ENCODE peak calls at places on chromosomes 4 and X, in seven cellular contexts. Q, M, X, A, U, P and N are unnamed samples.
A peak's percentile ranks its signal among the peaks of the same experiment; 100 is the strongest.

GRCh38 chr4:169795585-169795984 is 37.8 kb upstream of the HPF1 start:
- DNase-seq in P (no peak), M (no peak), Q (no peak), U (peak; percentile 38), X (no peak), A (peak; percentile 60), N (peak; percentile 50)

GRCh38 chr4:7771541-7772507 is 167.8 kb downstream of the AFAP1 start:
- DNase-seq in A (no peak), Q (no peak), X (peak; percentile 83), P (no peak), U (no peak), M (no peak), N (no peak)

GRCh38 chr4:1726146-1726934 is 5.0 kb downstream of the TACC3 start:
- DNase-seq in Q (peak; percentile 82), P (peak; percentile 93), M (peak; percentile 94), X (peak; percentile 84), A (peak; percentile 82), U (no peak), N (peak; percentile 87)

GRCh38 chr4:98710831-98711230 is 52.4 kb upstream of the TSPAN5 start:
- DNase-seq in Q (no peak), A (peak; percentile 77), M (no peak), U (no peak), P (peak; percentile 31), X (no peak), N (peak; percentile 8)

GRCh38 chr4:4474496-4474895 is 67.4 kb downstream of the STX18 start:
- DNase-seq in P (no peak), A (no peak), X (no peak), Q (no peak), M (no peak), U (no peak), N (no peak)

GRCh38 chrX:53282313-53282712 is 929 bp upstream of the IQSEC2 start:
- DNase-seq in Q (no peak), M (no peak), U (no peak), A (no peak), X (no peak), P (no peak), N (no peak)

GRCh38 chr4:113899260-113900177 is 79.9 kb downstream of the ARSJ start:
- DNase-seq in X (no peak), Q (peak; percentile 16), A (no peak), U (no peak), M (peak; percentile 56), P (no peak), N (no peak)

GRCh38 chr4:94454405-94454804 is 2.7 kb downstream of the PDLIM5 start:
- DNase-seq in A (no peak), P (peak; percentile 62), M (no peak), U (no peak), Q (no peak), X (no peak), N (peak; percentile 34)

GRCh38 chr4:110742148-110742547 is 119.3 kb upstream of the PITX2 start:
- DNase-seq in A (peak; percentile 37), M (no peak), U (no peak), Q (no peak), X (no peak), P (peak; percentile 13), N (peak; percentile 24)

GRCh38 chr4:131257241-131257640 is 1891.9 kb upstream of the PCDH10 start:
- DNase-seq in M (no peak), Q (no peak), U (no peak), P (no peak), A (no peak), X (no peak), N (no peak)

GRCh38 chr4:17313194-17313593 is 198.7 kb downstream of the QDPR start:
- DNase-seq in P (peak; percentile 9), M (no peak), Q (no peak), X (no peak), U (no peak), A (no peak), N (no peak)

GRCh38 chr4:104064650-104065577 is 345.1 kb upstream of the TACR3 start:
- DNase-seq in X (peak; percentile 11), A (peak; percentile 12), P (peak; percentile 4), Q (no peak), U (peak; percentile 36), M (no peak), N (peak; percentile 54)

GRCh38 chrX:7641141-7641540 is 201.8 kb upstream of the VCX start:
- DNase-seq in U (no peak), P (no peak), Q (no peak), A (no peak), X (no peak), M (no peak), N (no peak)

GRCh38 chr4:73409012-73409862 is 5.2 kb downstream of the ALB start:
- DNase-seq in U (no peak), X (no peak), Q (no peak), M (no peak), P (no peak), A (no peak), N (no peak)

GRCh38 chrX:21958187-21958586 is 17.7 kb downstream of the SMS start:
- DNase-seq in X (no peak), M (no peak), P (no peak), Q (no peak), A (no peak), U (no peak), N (no peak)

GRCh38 chr4:183659919-183660318 is 826 bp downstream of the TRAPPC11 start:
- DNase-seq in U (no peak), M (no peak), A (no peak), Q (no peak), X (peak; percentile 9), P (no peak), N (peak; percentile 2)

GRCh38 chr4:159077702-159078495 is 25.0 kb upstream of the RAPGEF2 start:
- DNase-seq in M (no peak), U (peak; percentile 48), A (no peak), P (no peak), Q (no peak), X (peak; percentile 83), N (peak; percentile 82)

GRCh38 chr4:84938316-84938715 is 28.2 kb downstream of the WDFY3 start:
- DNase-seq in A (peak; percentile 79), X (no peak), Q (no peak), M (no peak), P (peak; percentile 85), U (peak; percentile 61), N (peak; percentile 53)

GRCh38 chrX:9293051-9293496 is 171.8 kb upstream of the TBL1X start:
- DNase-seq in U (no peak), Q (no peak), P (no peak), M (no peak), X (no peak), A (no peak), N (no peak)

GRCh38 chr4:88033309-88033708 is 25.9 kb downstream of the PKD2 start:
- DNase-seq in P (peak; percentile 69), M (peak; percentile 48), U (peak; percentile 44), A (peak; percentile 65), Q (peak; percentile 9), X (peak; percentile 50), N (peak; percentile 74)

GRCh38 chrX:110665636-110666035 is 130.0 kb downstream of the CHRDL1 start:
- DNase-seq in U (peak; percentile 26), Q (no peak), X (no peak), M (peak; percentile 24), A (peak; percentile 37), P (no peak), N (peak; percentile 48)

GRCh38 chrX:38868941-38869378 is 67.7 kb downstream of the MID1IP1 start:
- DNase-seq in A (peak; percentile 65), M (no peak), P (peak; percentile 1), U (peak; percentile 20), X (no peak), Q (no peak), N (peak; percentile 70)

GRCh38 chr4:56689661-56690060 is 8.6 kb upstream of the HOPX start:
- DNase-seq in A (no peak), Q (no peak), M (no peak), X (no peak), P (peak; percentile 40), U (no peak), N (no peak)

GRCh38 chrX:30612250-30612655 is 34.7 kb upstream of the TASL start:
- DNase-seq in X (no peak), M (no peak), Q (no peak), U (no peak), P (no peak), A (no peak), N (peak; percentile 18)

GRCh38 chr4:34664051-34664450 is 1580.3 kb downstream of the ARAP2 start:
- DNase-seq in Q (no peak), M (no peak), X (no peak), U (no peak), A (no peak), P (no peak), N (no peak)

GRCh38 chrX:26918633-26919032 is 544.5 kb downstream of the PPP4R3C start:
- DNase-seq in U (no peak), Q (no peak), M (no peak), X (no peak), A (no peak), P (peak; percentile 31), N (peak; percentile 3)

GRCh38 chr4:170750519-170750918 is 660.8 kb upstream of the AADAT start:
- DNase-seq in Q (no peak), M (no peak), U (no peak), X (no peak), A (no peak), P (no peak), N (no peak)

GRCh38 chr4:158856852-158857251 is 88.0 kb downstream of the FNIP2 start:
- DNase-seq in M (no peak), A (peak; percentile 49), U (peak; percentile 47), Q (no peak), P (peak; percentile 70), X (peak; percentile 57), N (peak; percentile 52)

GRCh38 chrX:102712967-102713677 is 874 bp downstream of the GPRASP2 start:
- DNase-seq in U (peak; percentile 29), X (no peak), Q (no peak), A (peak; percentile 59), M (no peak), P (peak; percentile 58), N (peak; percentile 66)

GRCh38 chr4:88283661-88284377 is 542 bp downstream of the PPM1K start:
- DNase-seq in Q (peak; percentile 69), P (peak; percentile 67), U (peak; percentile 43), A (peak; percentile 70), X (peak; percentile 57), M (peak; percentile 81), N (peak; percentile 48)

GRCh38 chr4:99410075-99410474 is 25.1 kb downstream of the ADH7 start:
- DNase-seq in X (no peak), U (no peak), M (no peak), P (no peak), Q (no peak), A (no peak), N (no peak)

GRCh38 chr4:163350672-163351071 is 7.0 kb downstream of the NPY5R start:
- DNase-seq in A (no peak), M (no peak), U (no peak), Q (no peak), P (no peak), X (no peak), N (peak; percentile 65)

GRCh38 chr4:5750052-5750950 is 39.3 kb downstream of the EVC start:
- DNase-seq in M (no peak), P (peak; percentile 30), X (no peak), U (no peak), Q (no peak), A (peak; percentile 87), N (no peak)

GRCh38 chrX:54786972-54787371 is 11.1 kb downstream of the ITIH6 start:
- DNase-seq in A (no peak), U (peak; percentile 18), P (no peak), Q (peak; percentile 16), X (peak; percentile 22), M (peak; percentile 62), N (peak; percentile 53)

GRCh38 chrX:24619647-24620046 is 27.5 kb downstream of the PCYT1B start:
- DNase-seq in P (no peak), U (no peak), X (no peak), M (no peak), A (peak; percentile 62), Q (no peak), N (peak; percentile 80)

GRCh38 chrX:7272301-7272700 is 124.3 kb upstream of the PUDP start:
- DNase-seq in M (no peak), A (no peak), X (no peak), Q (no peak), P (no peak), U (no peak), N (no peak)

GRCh38 chrX:68175569-68175968 is 257.7 kb downstream of the OPHN1 start:
- DNase-seq in X (no peak), U (peak; percentile 5), A (peak; percentile 29), P (no peak), Q (no peak), M (no peak), N (peak; percentile 43)

GRCh38 chr4:81648576-81649272 is 177.0 kb upstream of the RASGEF1B start:
- DNase-seq in X (peak; percentile 15), A (no peak), M (peak; percentile 63), Q (no peak), P (no peak), U (no peak), N (no peak)